ENCODE peak calls at places on chromosomes 6 and 20, in five cellular contexts. V is AG04450, Z is breast epithelium, R is cardiac muscle cell, I is brain microvascular endothelial cell. L is an unnamed sample.

GRCh38 chr6:35798706-35799105 is 1.6 kb upstream of the CLPS start:
- DNase-seq in V (no peak), Z (no peak), R (no peak), I (no peak), L (no peak)

GRCh38 chr6:2740601-2741000 is 10.1 kb downstream of the MYLK4 start:
- DNase-seq in V (no peak), Z (no peak), R (no peak), I (no peak), L (no peak)

GRCh38 chr6:105603779-105604592 is 201.1 kb upstream of the PREP start:
- DNase-seq in V (no peak), Z (no peak), R (no peak), I (no peak), L (no peak)

GRCh38 chr6:94027374-94027773 is 608.0 kb upstream of the EPHA7 start:
- DNase-seq in V (no peak), Z (no peak), R (no peak), I (no peak), L (no peak)

GRCh38 chr6:87498048-87498447 is 25.3 kb downstream of the SLC35A1 start:
- DNase-seq in V (no peak), Z (no peak), R (no peak), I (no peak), L (no peak)

GRCh38 chr6:82270791-82271392 is 23.3 kb upstream of the IBTK start:
- DNase-seq in V (no peak), Z (no peak), R (peak), I (no peak), L (no peak)

GRCh38 chr6:100740439-100740838 is 140.7 kb downstream of the ASCC3 start:
- DNase-seq in V (no peak), Z (no peak), R (no peak), I (no peak), L (no peak)

GRCh38 chr6:28982476-28983266 is 22.4 kb downstream of the ZNF311 start:
- DNase-seq in V (no peak), Z (no peak), R (peak), I (peak), L (no peak)

GRCh38 chr6:113050010-113050893 is 703.1 kb downstream of the RFPL4B start:
- DNase-seq in V (no peak), Z (no peak), R (peak), I (peak), L (no peak)

GRCh38 chr6:127058027-127058426 is 60.4 kb upstream of the RSPO3 start:
- DNase-seq in V (no peak), Z (no peak), R (peak), I (peak), L (no peak)

GRCh38 chr20:44601801-44602204 is 19.4 kb downstream of the PKIG start:
- DNase-seq in V (peak), Z (no peak), R (peak), I (no peak), L (no peak)

GRCh38 chr6:43377710-43378229 is 8.3 kb upstream of the ZNF318 start:
- DNase-seq in V (no peak), Z (no peak), R (no peak), I (no peak), L (no peak)

GRCh38 chr20:25076731-25077609 is 5.0 kb downstream of the VSX1 start:
- DNase-seq in V (no peak), Z (no peak), R (peak), I (no peak), L (no peak)

GRCh38 chr6:123745877-123746276 is 57.8 kb upstream of the NKAIN2 start:
- DNase-seq in V (no peak), Z (no peak), R (peak), I (peak), L (no peak)

GRCh38 chr20:48056218-48056617 is 270.9 kb upstream of the SULF2 start:
- DNase-seq in V (no peak), Z (no peak), R (no peak), I (no peak), L (no peak)

GRCh38 chr6:7726416-7727149 is 684 bp downstream of the BMP6 start:
- DNase-seq in V (no peak), Z (no peak), R (peak), I (no peak), L (no peak)

GRCh38 chr20:62875419-62876355 is 14.1 kb upstream of the TCFL5 start:
- DNase-seq in V (peak), Z (peak), R (peak), I (peak), L (peak)

GRCh38 chr6:293185-294174 is 1.2 kb downstream of the DUSP22 start:
- DNase-seq in V (no peak), Z (no peak), R (no peak), I (no peak), L (no peak)

GRCh38 chr20:51366155-51366886 is 176.2 kb downstream of the NFATC2 start:
- DNase-seq in V (peak), Z (no peak), R (peak), I (peak), L (no peak)

GRCh38 chr20:11182715-11183114 is 508.9 kb upstream of the JAG1 start:
- DNase-seq in V (no peak), Z (no peak), R (peak), I (no peak), L (no peak)

GRCh38 chr6:30743099-30744053 is 889 bp upstream of the FLOT1 start:
- DNase-seq in V (no peak), Z (no peak), R (peak), I (no peak), L (no peak)

GRCh38 chr20:38685853-38686473 is 38.3 kb upstream of the SLC32A1 start:
- DNase-seq in V (peak), Z (no peak), R (peak), I (peak), L (no peak)

GRCh38 chr20:45685896-45686295 is 15.9 kb upstream of the WFDC11 start:
- DNase-seq in V (no peak), Z (no peak), R (peak), I (peak), L (no peak)

GRCh38 chr6:149694926-149695325 is 23.0 kb downstream of the LATS1 start:
- DNase-seq in V (no peak), Z (no peak), R (no peak), I (no peak), L (no peak)

GRCh38 chr6:81054011-81054410 is 698.5 kb downstream of the TENT5A start:
- DNase-seq in V (no peak), Z (no peak), R (no peak), I (no peak), L (no peak)

GRCh38 chr6:116405663-116406329 is 35.0 kb downstream of the DSE start:
- DNase-seq in V (no peak), Z (no peak), R (peak), I (peak), L (no peak)

GRCh38 chr6:124882580-124883393 is 79.5 kb upstream of the RNF217 start:
- DNase-seq in V (no peak), Z (no peak), R (peak), I (no peak), L (no peak)

GRCh38 chr6:134840086-134840485 is 109.8 kb downstream of the ALDH8A1 start:
- DNase-seq in V (no peak), Z (no peak), R (no peak), I (no peak), L (no peak)

GRCh38 chr6:71602385-71602949 is 283.9 kb upstream of the RIMS1 start:
- DNase-seq in V (no peak), Z (no peak), R (peak), I (no peak), L (no peak)

GRCh38 chr6:62119401-62119800 is 166.6 kb downstream of the KHDRBS2 start:
- DNase-seq in V (no peak), Z (no peak), R (no peak), I (no peak), L (no peak)

GRCh38 chr20:1893721-1894470 is 1.3 kb upstream of the SIRPA start:
- DNase-seq in V (no peak), Z (peak), R (no peak), I (peak), L (peak)

GRCh38 chr20:11796041-11796440 is 121.7 kb upstream of the BTBD3 start:
- DNase-seq in V (no peak), Z (no peak), R (peak), I (no peak), L (no peak)

GRCh38 chr6:137490506-137490905 is 3.7 kb downstream of the OLIG3 start:
- DNase-seq in V (no peak), Z (no peak), R (no peak), I (no peak), L (no peak)

GRCh38 chr6:156395276-156395675 is 381.9 kb upstream of the ARID1B start:
- DNase-seq in V (no peak), Z (no peak), R (no peak), I (no peak), L (no peak)

GRCh38 chr6:169225131-169225576 is 28.5 kb downstream of the THBS2 start:
- DNase-seq in V (no peak), Z (no peak), R (no peak), I (no peak), L (no peak)

GRCh38 chr6:169223006-169223405 is 30.6 kb downstream of the THBS2 start:
- DNase-seq in V (no peak), Z (no peak), R (no peak), I (no peak), L (no peak)

GRCh38 chr6:169225887-169226286 is 27.8 kb downstream of the THBS2 start:
- DNase-seq in V (no peak), Z (no peak), R (no peak), I (no peak), L (no peak)

GRCh38 chr6:169224716-169225115 is 28.9 kb downstream of the THBS2 start:
- DNase-seq in V (no peak), Z (no peak), R (no peak), I (no peak), L (no peak)

DNA sequence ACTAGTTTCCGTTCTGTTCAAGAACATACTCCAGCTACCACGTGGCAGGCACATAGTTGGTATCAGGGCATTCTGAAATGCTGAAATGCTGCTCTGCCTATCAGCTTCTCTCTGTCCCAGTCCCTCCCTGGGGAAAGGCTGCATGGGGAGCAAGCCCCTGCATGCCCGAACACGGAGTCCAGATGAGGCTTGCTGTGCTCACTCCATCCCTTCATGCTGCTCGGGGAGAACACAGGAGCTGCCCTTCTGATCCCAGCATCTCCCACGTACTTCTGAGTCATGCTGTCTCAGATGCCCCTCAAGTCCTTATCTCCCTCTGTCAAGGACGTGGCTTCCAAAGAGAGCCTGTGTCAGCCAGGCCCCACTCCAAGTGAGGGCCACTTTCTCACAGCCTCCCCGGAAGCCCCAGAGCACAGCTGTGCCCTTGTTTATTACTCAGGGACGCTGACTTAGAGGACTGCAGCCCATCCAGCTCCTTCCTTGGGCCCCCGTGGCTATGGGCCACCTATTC is 29.4 kb downstream of the THBS2 start:
- DNase-seq in V (peak), Z (no peak), R (peak), I (peak), L (no peak)
- H3K27ac ChIP-seq in V (peak), Z (peak), R (no peak), I (peak), L (peak)

DNA sequence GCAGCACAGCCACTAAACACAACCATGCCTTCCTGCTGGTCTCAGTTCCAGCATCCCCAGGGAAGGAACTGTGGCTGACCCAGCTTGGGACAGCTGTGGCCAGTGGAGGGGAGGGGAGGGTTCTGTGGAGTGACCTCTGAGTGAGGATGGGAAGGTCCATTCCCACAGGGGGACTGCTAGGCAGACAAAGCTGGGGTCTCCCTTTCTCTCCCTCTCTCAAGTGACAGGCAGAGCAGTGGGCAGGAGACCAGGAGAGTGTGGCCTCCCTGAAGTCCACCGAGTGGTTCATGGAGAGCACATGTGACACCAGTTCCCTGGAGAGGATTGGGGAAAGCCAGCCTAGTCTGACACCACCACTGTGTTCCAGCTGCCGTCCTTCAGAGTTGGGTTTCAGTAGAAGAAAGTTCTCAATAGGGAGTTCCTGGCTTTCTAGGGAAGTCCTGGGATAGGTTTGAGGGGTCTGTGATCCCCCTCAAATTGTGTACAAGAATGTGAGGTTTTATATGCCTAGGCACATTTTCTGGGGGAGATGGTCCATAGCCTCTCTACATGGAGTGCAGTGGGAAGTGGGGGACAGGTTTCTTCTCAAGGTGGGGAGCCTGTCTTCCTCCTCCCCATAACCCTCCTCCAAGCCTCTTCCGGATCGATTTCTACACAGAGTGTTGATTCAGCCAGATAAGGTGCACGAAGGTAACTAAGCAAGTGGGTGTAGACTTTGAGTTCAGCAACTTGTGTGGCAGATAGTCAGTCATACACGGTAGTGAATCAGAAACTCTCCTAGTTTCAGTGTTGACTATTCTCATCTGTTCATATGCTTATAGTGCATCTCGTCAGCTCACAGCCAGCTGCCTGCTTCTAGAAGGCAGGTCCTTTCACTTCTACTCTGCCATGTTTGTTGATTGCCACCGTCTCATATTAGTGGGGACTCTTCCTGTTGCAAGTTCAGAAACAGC is 18.9 kb downstream of the MANBAL start:
- DNase-seq in V (no peak), Z (no peak), R (no peak), I (no peak), L (no peak)
- H3K27ac ChIP-seq in V (no peak), Z (peak), R (peak), I (no peak), L (no peak)

GRCh38 chr6:20198764-20199174 is 13.5 kb downstream of the MBOAT1 start:
- DNase-seq in V (no peak), Z (no peak), R (no peak), I (no peak), L (no peak)

GRCh38 chr6:20202070-20202658 is 10.1 kb downstream of the MBOAT1 start:
- DNase-seq in V (no peak), Z (no peak), R (peak), I (no peak), L (no peak)

GRCh38 chr6:20200761-20201160 is 11.5 kb downstream of the MBOAT1 start:
- DNase-seq in V (no peak), Z (peak), R (no peak), I (no peak), L (no peak)

GRCh38 chr6:20197251-20197650 is 15.0 kb downstream of the MBOAT1 start:
- DNase-seq in V (no peak), Z (no peak), R (no peak), I (no peak), L (no peak)

GRCh38 chr6:20198156-20198555 is 14.1 kb downstream of the MBOAT1 start:
- DNase-seq in V (no peak), Z (no peak), R (no peak), I (no peak), L (no peak)
- H3K27ac ChIP-seq in V (no peak), Z (no peak), R (no peak), I (no peak), L (no peak)

GRCh38 chr20:19785173-19785799 is 27.2 kb downstream of the RIN2 start:
- DNase-seq in V (no peak), Z (no peak), R (peak), I (no peak), L (no peak)

GRCh38 chr20:19786311-19786710 is 28.3 kb downstream of the RIN2 start:
- DNase-seq in V (peak), Z (no peak), R (peak), I (peak), L (no peak)

GRCh38 chr20:19784511-19785172 is 26.6 kb downstream of the RIN2 start:
- DNase-seq in V (peak), Z (peak), R (peak), I (peak), L (no peak)

GRCh38 chr20:19787366-19787765 is 29.3 kb downstream of the RIN2 start:
- DNase-seq in V (no peak), Z (no peak), R (no peak), I (no peak), L (no peak)

DNA sequence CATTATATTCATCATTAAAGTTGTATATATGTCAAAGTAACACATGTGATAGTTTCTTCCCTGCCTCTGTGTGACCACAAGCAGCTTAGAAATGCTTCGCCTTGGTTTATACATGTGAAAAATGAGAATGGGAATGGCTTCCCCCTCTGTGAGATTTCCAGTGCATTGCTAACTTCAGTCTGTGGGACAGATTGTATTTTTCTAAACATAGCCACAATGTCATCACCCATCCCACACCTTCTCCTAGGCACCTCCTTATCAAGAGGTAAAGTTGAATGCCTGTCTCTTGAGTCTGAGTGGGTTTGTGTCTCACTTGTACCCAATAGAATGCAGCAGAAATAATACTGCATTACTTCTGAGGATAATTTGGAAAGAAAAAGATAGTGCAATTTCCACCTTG is 27.8 kb downstream of the RIN2 start:
- DNase-seq in V (no peak), Z (no peak), R (no peak), I (peak), L (no peak)
- H3K27ac ChIP-seq in V (peak), Z (peak), R (peak), I (peak), L (no peak)

GRCh38 chr6:160274846-160275510 is 16.4 kb upstream of the SLC22A2 start:
- DNase-seq in V (no peak), Z (no peak), R (no peak), I (no peak), L (peak)

GRCh38 chr6:160273760-160274159 is 15.1 kb upstream of the SLC22A2 start:
- DNase-seq in V (no peak), Z (no peak), R (no peak), I (no peak), L (no peak)

GRCh38 chr6:160270347-160270746 is 11.7 kb upstream of the SLC22A2 start:
- DNase-seq in V (no peak), Z (no peak), R (no peak), I (no peak), L (no peak)

GRCh38 chr6:160273196-160273595 is 14.6 kb upstream of the SLC22A2 start:
- DNase-seq in V (no peak), Z (no peak), R (no peak), I (no peak), L (no peak)

GRCh38 chr6:160272707-160273106 is 14.1 kb upstream of the SLC22A2 start:
- DNase-seq in V (no peak), Z (no peak), R (no peak), I (no peak), L (no peak)
- H3K27ac ChIP-seq in V (no peak), Z (no peak), R (no peak), I (no peak), L (no peak)

GRCh38 chr6:26322645-26323482 is 42.1 kb upstream of the BTN3A2 start:
- DNase-seq in V (no peak), Z (no peak), R (peak), I (peak), L (no peak)
- H3K27ac ChIP-seq in V (peak), Z (peak), R (no peak), I (peak), L (no peak)